ENCODE peak calls at places on chromosomes 5 and 9, in six cellular contexts. T is neural progenitor cell, V is mesendoderm, J is fibroblast of lung, P is IMR-90, G is neuronal stem cell. Y is an unnamed sample.

GRCh38 chr9:7368410-7369292 is 430.9 kb downstream of the DMAC1 start:
- DNase-seq in J (peak; percentile 96), T (no peak), V (no peak), P (peak; percentile 90), G (no peak), Y (peak; percentile 37)

GRCh38 chr5:6581559-6582426 is 51.1 kb downstream of the NSUN2 start:
- DNase-seq in G (no peak), J (no peak), V (no peak), T (no peak), P (no peak), Y (peak; percentile 32)

GRCh38 chr5:52964138-52964537 is 25.0 kb upstream of the ITGA2 start:
- DNase-seq in V (no peak), G (no peak), J (no peak), T (no peak), P (peak; percentile 17), Y (no peak)

GRCh38 chr9:134546231-134546731 is 95.3 kb upstream of the COL5A1 start:
- DNase-seq in J (peak; percentile 46), P (peak; percentile 26), G (no peak), T (peak; percentile 39), V (peak; percentile 28), Y (peak; percentile 69)

GRCh38 chr9:115135786-115136185 is 17.8 kb upstream of the TNC start:
- DNase-seq in T (no peak), P (peak; percentile 74), J (peak; percentile 75), V (no peak), G (no peak), Y (peak; percentile 81)

GRCh38 chr9:72150653-72151052 is 1.4 kb downstream of the GDA start:
- DNase-seq in J (no peak), T (no peak), P (no peak), V (peak; percentile 18), G (no peak), Y (no peak)

GRCh38 chr5:92543246-92543645 is 1037.8 kb downstream of the NR2F1-AS1 start:
- DNase-seq in J (peak; percentile 58), T (no peak), V (no peak), P (peak; percentile 81), G (no peak), Y (peak; percentile 52)

GRCh38 chr9:16960084-16960483 is 89.6 kb upstream of the BNC2 start:
- DNase-seq in J (peak; percentile 59), T (no peak), V (no peak), P (peak; percentile 61), G (no peak), Y (peak; percentile 24)

GRCh38 chr9:97808415-97808814 is 44.6 kb upstream of the FOXE1 start:
- DNase-seq in J (no peak), P (no peak), V (no peak), T (peak; percentile 14), G (no peak), Y (no peak)

GRCh38 chr5:60722416-60722815 is 22.4 kb upstream of the DEPDC1B start:
- DNase-seq in J (no peak), V (no peak), G (no peak), T (no peak), P (no peak), Y (no peak)

GRCh38 chr9:133580971-133581370 is 28.2 kb downstream of the FAM163B start:
- DNase-seq in V (no peak), G (no peak), J (no peak), T (no peak), P (no peak), Y (no peak)

GRCh38 chr5:81326554-81326953 is 25.2 kb downstream of the ZCCHC9 start:
- DNase-seq in V (no peak), T (no peak), P (peak; percentile 16), G (no peak), J (no peak), Y (no peak)

GRCh38 chr5:56352808-56353590 is 119.9 kb upstream of the ANKRD55 start:
- DNase-seq in J (no peak), G (no peak), T (no peak), P (no peak), V (no peak), Y (no peak)

GRCh38 chr9:86648828-86649170 is 294.6 kb upstream of the TUT7 start:
- DNase-seq in P (no peak), G (no peak), V (no peak), T (no peak), J (no peak), Y (no peak)

GRCh38 chr9:88085481-88085880 is 52.8 kb downstream of the SPATA31C2 start:
- DNase-seq in V (no peak), J (no peak), P (no peak), T (no peak), G (no peak), Y (no peak)

GRCh38 chr5:151680944-151681427 is 5.7 kb downstream of the SPARC start:
- DNase-seq in T (no peak), G (no peak), V (peak; percentile 69), P (peak; percentile 5), J (peak; percentile 5), Y (no peak)
- H3K36me3 ChIP-seq in T (no peaks in the 10 kb centered on the region), G (peaks cover 68% of the 10 kb centered on the region), V (peaks cover 2% of the 10 kb centered on the region), P (peaks cover 56% of the 10 kb centered on the region), J (peaks cover 6% of the 10 kb centered on the region), Y (peaks cover 58% of the 10 kb centered on the region)

GRCh38 chr5:140242099-140242498 is 60.8 kb downstream of the PFDN1 start:
- DNase-seq in J (no peak), V (peak; percentile 63), T (no peak), P (no peak), G (no peak), Y (no peak)
- H3K9ac ChIP-seq in J (no peak overlapping the region), V (no peak overlapping the region), T (no peak overlapping the region), P (no peak overlapping the region), G (no peak overlapping the region), Y (peak overlapping the region; percentile 37)

DNA sequence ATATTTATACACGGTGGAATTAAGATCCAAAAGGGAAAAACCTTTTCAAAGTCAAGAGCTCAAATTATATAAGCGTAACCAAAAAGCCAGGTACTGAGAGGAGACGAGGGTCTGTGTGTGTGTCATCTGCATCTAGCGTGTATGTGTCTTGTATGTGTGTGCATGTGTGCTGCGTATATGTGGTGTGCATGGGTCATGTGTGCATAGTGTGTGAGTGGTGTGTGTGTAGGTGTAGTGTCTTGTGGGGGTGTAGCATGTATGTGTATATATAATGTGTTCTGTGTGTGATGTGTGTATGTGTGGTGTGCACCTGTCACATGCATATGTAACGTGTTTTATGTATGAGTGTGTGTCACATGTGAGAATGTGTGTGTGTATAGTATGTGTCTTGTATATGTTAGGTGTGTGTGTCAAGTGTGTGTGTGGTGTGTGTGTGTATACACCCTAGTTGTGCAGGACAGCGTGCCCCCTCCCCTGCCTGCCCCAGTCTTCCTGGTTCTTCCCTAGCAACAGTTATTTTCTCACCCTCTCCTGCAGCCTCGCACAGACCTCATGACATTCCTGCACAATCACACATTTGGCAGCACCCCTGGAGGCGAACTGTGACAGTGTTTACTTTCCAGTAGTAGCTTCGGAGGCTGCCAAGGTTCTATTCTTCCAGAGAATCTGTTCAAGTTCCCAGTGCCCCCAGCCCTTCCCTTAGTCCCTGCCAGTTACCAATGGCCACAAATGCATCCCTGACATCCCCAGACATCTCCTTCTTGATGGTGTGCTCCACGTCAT is 27.1 kb upstream of the TNIP1 start:
- DNase-seq in G (no peak), T (no peak), J (peak; percentile 48), P (peak; percentile 58), V (peak; percentile 51), Y (no peak)
- H3K36me3 ChIP-seq in G (peaks cover 95% of the 10 kb centered on the region), T (no peaks in the 10 kb centered on the region), J (peaks cover 43% of the 10 kb centered on the region), P (peaks cover 78% of the 10 kb centered on the region), V (peaks cover 38% of the 10 kb centered on the region), Y (peaks cover 96% of the 10 kb centered on the region)

DNA sequence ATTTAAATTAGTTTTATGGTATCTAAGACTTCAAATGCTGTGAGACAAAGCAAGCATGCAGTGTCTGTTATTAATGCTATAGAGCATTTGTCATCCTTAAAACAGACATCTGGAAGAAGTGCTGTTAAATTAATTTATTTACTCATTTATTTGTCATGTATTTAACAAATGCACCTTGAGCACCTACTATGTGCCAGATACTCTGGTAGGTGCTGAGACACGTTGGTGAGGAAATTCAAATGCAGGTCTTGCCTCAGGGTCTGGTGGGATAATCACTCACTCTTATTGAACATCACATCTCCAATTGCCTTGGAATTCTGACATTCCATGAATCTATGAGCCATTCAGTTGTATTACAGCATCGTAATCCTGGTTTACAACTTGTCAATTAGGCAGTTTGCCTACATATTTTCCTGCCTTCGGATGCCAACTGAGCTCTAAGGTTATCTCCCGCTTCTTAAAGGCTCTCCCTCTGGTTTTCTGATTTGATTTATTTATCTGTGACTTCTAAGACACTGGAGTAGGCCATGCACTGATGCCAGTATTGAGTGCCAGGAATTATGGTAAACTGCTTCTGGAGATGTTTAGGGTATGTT is 56.0 kb upstream of the RPS23 start:
- DNase-seq in P (no peak), G (no peak), J (no peak), V (no peak), T (no peak), Y (no peak)
- H3K9ac ChIP-seq in P (no peak overlapping the region), G (no peak overlapping the region), J (no peak overlapping the region), V (no peak overlapping the region), T (no peak overlapping the region), Y (peak overlapping the region; percentile 75)

GRCh38 chr9:90899287-90899686 is 97.7 kb downstream of the SYK start:
- DNase-seq in P (no peak), T (no peak), J (no peak), G (no peak), V (no peak), Y (no peak)
- H3K36me3 ChIP-seq in P (no peaks in the 10 kb centered on the region), T (no peaks in the 10 kb centered on the region), J (no peaks in the 10 kb centered on the region), G (no peaks in the 10 kb centered on the region), V (no peaks in the 10 kb centered on the region), Y (no peaks in the 10 kb centered on the region)

GRCh38 chr5:32165597-32165996 is 8.5 kb downstream of the GOLPH3 start:
- DNase-seq in J (no peak), V (no peak), G (no peak), T (no peak), P (no peak), Y (no peak)

GRCh38 chr5:32163053-32163452 is 11.1 kb downstream of the GOLPH3 start:
- DNase-seq in T (no peak), G (no peak), J (no peak), V (no peak), P (no peak), Y (no peak)

GRCh38 chr5:32159328-32160072 is 14.6 kb downstream of the GOLPH3 start:
- DNase-seq in V (no peak), G (no peak), J (no peak), T (no peak), P (no peak), Y (no peak)

GRCh38 chr5:32160228-32160627 is 13.9 kb downstream of the GOLPH3 start:
- DNase-seq in V (no peak), T (no peak), J (no peak), P (peak; percentile 10), G (no peak), Y (no peak)

DNA sequence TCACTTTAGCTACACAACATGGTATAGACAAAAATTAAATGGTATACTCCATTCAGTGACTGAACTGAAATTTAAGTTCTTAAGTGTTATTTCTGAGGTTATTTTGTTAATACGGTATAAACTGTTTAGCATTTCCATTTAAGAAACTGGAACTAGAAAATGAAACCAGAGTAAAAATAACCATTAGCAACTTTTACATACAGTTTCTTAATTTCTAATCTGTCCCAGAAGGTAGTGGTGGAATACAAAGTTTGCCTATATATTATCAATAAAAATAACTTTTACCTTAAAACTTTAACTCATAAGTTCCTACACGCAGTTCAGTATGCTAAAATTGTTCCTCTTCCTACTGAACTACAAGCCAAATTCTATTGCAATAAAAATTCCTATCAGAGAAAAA is 10.3 kb downstream of the GOLPH3 start:
- DNase-seq in V (no peak), T (no peak), P (no peak), G (no peak), J (no peak), Y (no peak)
- H3K9ac ChIP-seq in V (no peak overlapping the region), T (no peak overlapping the region), P (no peak overlapping the region), G (no peak overlapping the region), J (no peak overlapping the region), Y (peak overlapping the region; percentile 70)

Y was measured in adipocyte.